ENCODE peak calls at places on chromosomes 7 and 10, in five cellular contexts. T is amygdala, O is sigmoid colon, X is body of pancreas, F is mucosa of gallbladder. P is an unnamed sample.

GRCh38 chr7:127655720-127656119 is 3.7 kb downstream of the SND1 start:
- DNase-seq in T (no peak), O (no peak), X (no peak), F (no peak), P (no peak)

GRCh38 chr10:66834802-66835201 is 91.0 kb upstream of the LRRTM3 start:
- DNase-seq in T (no peak), O (no peak), X (no peak), F (no peak), P (no peak)

GRCh38 chr7:133275008-133275407 is 22.1 kb downstream of the EXOC4 start:
- DNase-seq in T (no peak), O (no peak), X (no peak), F (no peak), P (no peak)

GRCh38 chr7:124030964-124031363 is 1.9 kb downstream of the TMEM229A start:
- DNase-seq in T (no peak), O (no peak), X (no peak), F (no peak), P (no peak)

GRCh38 chr7:16123117-16123770 is 298.1 kb downstream of the CRPPA start:
- DNase-seq in T (no peak), O (no peak), X (no peak), F (no peak), P (no peak)

GRCh38 chr7:106279425-106280182 is 5.2 kb downstream of the NAMPT start:
- DNase-seq in T (no peak), O (no peak), X (no peak), F (no peak), P (no peak)

GRCh38 chr7:50562126-50562525 is 3.1 kb downstream of the DDC start:
- DNase-seq in T (no peak), O (no peak), X (no peak), F (no peak), P (no peak)

GRCh38 chr10:97584060-97584797 is at the start of gene HOGA1:
- DNase-seq in T (peak), O (no peak), X (peak), F (peak), P (no peak)

GRCh38 chr7:1307828-1308227 is 75.2 kb downstream of the UNCX start:
- DNase-seq in T (no peak), O (no peak), X (no peak), F (no peak), P (no peak)

GRCh38 chr7:1669486-1669951 is 558 bp upstream of the ELFN1 start:
- DNase-seq in T (no peak), O (peak), X (no peak), F (no peak), P (no peak)

GRCh38 chr7:83301416-83301815 is 138.7 kb upstream of the PCLO start:
- DNase-seq in T (no peak), O (no peak), X (no peak), F (no peak), P (no peak)

GRCh38 chr10:119516381-119517234 is 25.9 kb downstream of the RGS10 start:
- DNase-seq in T (no peak), O (no peak), X (no peak), F (no peak), P (no peak)

GRCh38 chr7:44281811-44282600 is 43.4 kb downstream of the CAMK2B start:
- DNase-seq in T (no peak), O (peak), X (peak), F (no peak), P (no peak)

GRCh38 chr7:157465597-157466348 is 129.0 kb downstream of the DNAJB6 start:
- DNase-seq in T (no peak), O (peak), X (no peak), F (no peak), P (no peak)

GRCh38 chr10:23047201-23048050 is 48.0 kb upstream of the MSRB2 start:
- DNase-seq in T (no peak), O (no peak), X (no peak), F (no peak), P (no peak)

GRCh38 chr10:80455461-80456345 is 1.6 kb downstream of the TSPAN14 start:
- DNase-seq in T (no peak), O (no peak), X (no peak), F (no peak), P (no peak)